ENCODE peak calls at places on chromosomes 4 and X, in seven cellular contexts. O, A, D, P, F, N and V are unnamed samples.
A peak's percentile ranks its signal among the peaks of the same experiment; 100 is the strongest.

GRCh38 chr4:118751634-118752293 is 66.6 kb downstream of the METTL14 start:
- DNase-seq in A (peak; percentile 86), F (no peak), N (peak; percentile 81), O (no peak), D (no peak), P (no peak), V (no peak)

GRCh38 chrX:129577877-129578276 is 37.8 kb downstream of the OCRL start:
- DNase-seq in A (no peak), P (no peak), F (no peak), D (no peak), O (no peak), N (no peak), V (no peak)

GRCh38 chrX:48776818-48777439 is 9.5 kb upstream of the GATA1 start:
- DNase-seq in O (no peak), F (no peak), A (peak; percentile 17), N (no peak), D (no peak), P (no peak), V (no peak)

GRCh38 chrX:71111141-71111843 is at the start of gene IL2RG:
- DNase-seq in F (no peak), N (no peak), P (no peak), D (no peak), A (no peak), O (no peak), V (no peak)

GRCh38 chr4:165359501-165359900 is 19.3 kb upstream of the CPE start:
- DNase-seq in D (no peak), A (peak; percentile 48), N (peak; percentile 78), O (no peak), F (no peak), P (no peak), V (no peak)

GRCh38 chr4:85790582-85790981 is 315.6 kb downstream of the ARHGAP24 start:
- DNase-seq in P (no peak), F (no peak), A (peak; percentile 79), D (no peak), N (peak; percentile 88), O (no peak), V (no peak)

GRCh38 chr4:93042746-93043145 is 739.0 kb downstream of the GRID2 start:
- DNase-seq in O (no peak), A (no peak), D (no peak), P (no peak), F (no peak), N (no peak), V (no peak)

GRCh38 chrX:149846789-149847188 is 34.2 kb upstream of the MAGEA8 start:
- DNase-seq in O (no peak), P (no peak), N (no peak), D (no peak), F (no peak), A (no peak), V (no peak)

GRCh38 chrX:13386092-13386491 is 66.2 kb upstream of the ATXN3L start:
- DNase-seq in A (no peak), N (no peak), O (no peak), P (no peak), F (no peak), D (no peak), V (no peak)

GRCh38 chr4:94140998-94141397 is 66.7 kb upstream of the SMARCAD1 start:
- DNase-seq in N (no peak), A (no peak), P (no peak), O (no peak), F (no peak), D (peak; percentile 56), V (no peak)

GRCh38 chr4:17276821-17277220 is 235.1 kb downstream of the QDPR start:
- DNase-seq in N (peak; percentile 56), A (peak; percentile 66), F (peak; percentile 29), D (no peak), O (peak; percentile 12), P (peak; percentile 28), V (peak; percentile 17)

GRCh38 chr4:5863461-5864113 is 29.3 kb downstream of the CRMP1 start:
- DNase-seq in O (no peak), N (peak; percentile 71), F (no peak), A (peak; percentile 98), D (no peak), P (no peak), V (peak; percentile 51)

GRCh38 chr4:37644962-37645361 is 41.2 kb downstream of the RELL1 start:
- DNase-seq in N (peak; percentile 38), F (no peak), A (peak; percentile 70), D (no peak), P (no peak), O (no peak), V (no peak)

GRCh38 chr4:13306356-13306755 is 177.8 kb downstream of the RAB28 start:
- DNase-seq in F (no peak), N (peak; percentile 54), O (no peak), A (peak; percentile 28), P (no peak), D (no peak), V (no peak)

GRCh38 chr4:9800878-9801277 is 19.4 kb downstream of the DRD5 start:
- DNase-seq in P (no peak), D (no peak), O (no peak), A (no peak), N (peak; percentile 2), F (no peak), V (no peak)

GRCh38 chr4:5051210-5051691 is at the start of gene STK32B:
- DNase-seq in F (peak; percentile 70), P (peak; percentile 56), N (peak; percentile 85), O (peak; percentile 63), D (peak; percentile 61), A (peak; percentile 84), V (no peak)

GRCh38 chr4:115113382-115114106 is at the start of gene NDST4:
- DNase-seq in P (no peak), N (peak; percentile 9), A (peak; percentile 79), O (no peak), D (peak; percentile 32), F (no peak), V (no peak)

GRCh38 chrX:139825618-139826017 is 107.2 kb downstream of the ATP11C start:
- DNase-seq in N (no peak), F (no peak), P (no peak), D (no peak), A (no peak), O (no peak), V (no peak)

GRCh38 chr4:673349-674091 is 556 bp downstream of the ATP5ME start:
- DNase-seq in N (peak; percentile 17), D (no peak), O (peak; percentile 57), P (no peak), A (no peak), F (peak; percentile 68), V (no peak)

GRCh38 chr4:100462206-100462605 is 55.6 kb downstream of the EMCN start:
- DNase-seq in F (no peak), N (peak; percentile 17), A (peak; percentile 82), P (no peak), D (no peak), O (no peak), V (no peak)

GRCh38 chr4:160848901-160849735 is 1314.7 kb downstream of the FSTL5 start:
- DNase-seq in P (no peak), N (peak; percentile 3), A (peak; percentile 62), D (peak; percentile 58), F (no peak), O (no peak), V (no peak)

GRCh38 chr4:112889619-112890294 is 159.7 kb upstream of the ANK2 start:
- DNase-seq in P (no peak), A (peak; percentile 23), N (peak; percentile 94), O (no peak), F (no peak), D (no peak), V (no peak)

GRCh38 chr4:75527482-75527881 is 13.2 kb downstream of the THAP6 start:
- DNase-seq in A (no peak), F (no peak), N (no peak), P (no peak), O (no peak), D (no peak), V (no peak)

GRCh38 chr4:98657531-98658286 is 702 bp downstream of the TSPAN5 start:
- DNase-seq in D (peak; percentile 65), F (peak; percentile 18), O (peak; percentile 16), A (peak; percentile 76), P (no peak), N (peak; percentile 65), V (no peak)

GRCh38 chrX:318068-318738 is 393 bp downstream of the GTPBP6 start:
- DNase-seq in D (peak; percentile 100), A (peak; percentile 97), N (peak; percentile 98), P (peak; percentile 99), F (peak; percentile 95), O (peak; percentile 98), V (peak; percentile 92)

GRCh38 chr4:31417051-31417450 is 696.9 kb downstream of the PCDH7 start:
- DNase-seq in D (no peak), N (no peak), F (no peak), A (no peak), O (no peak), P (no peak), V (no peak)

GRCh38 chrX:35919536-35920309 is at the start of gene CFAP47:
- DNase-seq in F (no peak), P (no peak), N (no peak), A (no peak), D (peak; percentile 82), O (no peak), V (no peak)
- H3K4me3 ChIP-seq in F (no peak within 1 kb of the TSS), P (no peak within 1 kb of the TSS), N (no peak within 1 kb of the TSS), A (no peak within 1 kb of the TSS), D (peak within 1 kb of the TSS; percentile 45), O (peak within 1 kb of the TSS; percentile 25), V (no peak within 1 kb of the TSS)

DNA sequence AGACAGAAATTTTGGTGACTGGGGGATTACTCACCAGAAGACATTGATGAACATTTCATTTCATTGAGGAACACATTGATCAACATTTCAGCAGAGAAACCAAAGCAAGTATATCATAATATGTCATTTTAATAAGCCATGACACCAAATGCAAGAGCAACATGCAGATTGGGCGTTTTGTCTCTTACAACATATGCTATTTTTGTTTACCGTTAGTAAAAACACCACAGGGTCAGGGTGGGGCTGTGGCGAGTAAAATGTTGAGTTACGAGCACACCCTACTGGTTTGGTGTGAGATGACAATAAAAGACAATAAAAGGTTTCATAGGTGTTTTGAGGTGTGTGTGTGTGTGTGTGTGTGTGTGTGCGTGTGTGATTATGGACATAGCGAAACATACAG is 294.5 kb downstream of the PDGFC start:
- DNase-seq in D (peak; percentile 30), P (no peak), F (no peak), O (no peak), A (peak; percentile 67), N (peak; percentile 75), V (no peak)
- TF ChIP-seq CTCF in D (peak; percentile 41), P (no peak), F (no peak), O (no peak), A (no peak), N (peak; percentile 48), V (no peak)

GRCh38 chrX:50805316-50805715 is 8.7 kb downstream of the SHROOM4 start:
- DNase-seq in D (peak; percentile 71), P (no peak), A (no peak), O (no peak), N (no peak), F (no peak), V (no peak)

GRCh38 chrX:50801135-50801534 is 12.9 kb downstream of the SHROOM4 start:
- DNase-seq in A (no peak), N (no peak), P (no peak), O (no peak), F (no peak), D (peak; percentile 32), V (no peak)

GRCh38 chrX:50798782-50799181 is 15.2 kb downstream of the SHROOM4 start:
- DNase-seq in A (no peak), F (no peak), D (no peak), P (no peak), O (no peak), N (no peak), V (no peak)

GRCh38 chrX:50799531-50799961 is 14.4 kb downstream of the SHROOM4 start:
- DNase-seq in D (no peak), N (peak; percentile 78), P (no peak), A (peak; percentile 82), F (no peak), O (no peak), V (no peak)
- H3K4me3 ChIP-seq in D (no peak overlapping the region), N (no peak overlapping the region), P (no peak overlapping the region), A (no peak overlapping the region), F (no peak overlapping the region), O (no peak overlapping the region), V (no peak overlapping the region)

GRCh38 chr4:124044867-124045266 is 648.3 kb downstream of the SPRY1 start:
- DNase-seq in F (no peak), N (no peak), O (no peak), A (no peak), D (no peak), P (no peak), V (no peak)
- TF ChIP-seq CTCF in F (no peak), N (no peak), O (no peak), A (no peak), D (no peak), P (no peak), V (no peak)